ENCODE peak calls at places on chromosomes 16 and 17, in six cellular contexts. K, V, E, F, Y and X are unnamed samples.

GRCh38 chr17:28744104-28744801 is 442 bp downstream of the TRAF4 start:
- DNase-seq in Y (peak; percentile 97), F (peak; percentile 69), V (peak; percentile 57), K (peak; percentile 59), E (peak; percentile 49), X (peak; percentile 67)

GRCh38 chr17:36089888-36090836 is at the start of gene CCL3:
- DNase-seq in V (no peak), K (peak; percentile 35), F (no peak), E (no peak), Y (no peak), X (no peak)

GRCh38 chr17:82592751-82593589 is 55.3 kb downstream of the WDR45B start:
- DNase-seq in V (peak; percentile 52), F (peak; percentile 84), Y (peak; percentile 82), E (peak; percentile 59), K (peak; percentile 61), X (peak; percentile 79)

GRCh38 chr16:24721830-24722238 is 7.6 kb upstream of the TNRC6A start:
- DNase-seq in F (no peak), Y (no peak), V (no peak), E (peak; percentile 12), K (peak; percentile 14), X (peak; percentile 14)

GRCh38 chr16:83994087-83994486 is 26.0 kb downstream of the NECAB2 start:
- DNase-seq in Y (no peak), K (no peak), V (no peak), E (no peak), F (peak; percentile 95), X (no peak)

GRCh38 chr17:81432873-81433451 is 37.7 kb downstream of the BAHCC1 start:
- DNase-seq in E (no peak), Y (no peak), K (no peak), V (no peak), F (peak; percentile 27), X (no peak)

GRCh38 chr17:3870871-3871306 is 22.0 kb downstream of the CAMKK1 start:
- DNase-seq in F (peak; percentile 70), Y (no peak), K (peak; percentile 22), V (no peak), E (no peak), X (no peak)

GRCh38 chr17:62750502-62751349 is 57.4 kb downstream of the MARCHF10 start:
- DNase-seq in E (no peak), K (no peak), Y (peak; percentile 59), F (no peak), V (no peak), X (no peak)

GRCh38 chr17:16942141-16943031 is 29.5 kb downstream of the TNFRSF13B start:
- DNase-seq in K (no peak), V (no peak), Y (no peak), F (no peak), E (no peak), X (no peak)

GRCh38 chr17:47966079-47966519 is 4.8 kb upstream of the CDK5RAP3 start:
- DNase-seq in V (no peak), K (no peak), E (no peak), Y (no peak), F (no peak), X (no peak)

GRCh38 chr17:77129568-77130301 is 11.0 kb upstream of the SEC14L1 start:
- DNase-seq in E (no peak), F (peak; percentile 41), K (no peak), Y (no peak), V (no peak), X (no peak)

GRCh38 chr16:24931091-24931490 is 84.1 kb downstream of the ARHGAP17 start:
- DNase-seq in Y (no peak), F (no peak), E (no peak), V (no peak), K (no peak), X (no peak)

GRCh38 chr17:37708008-37708615 is 36.7 kb downstream of the HNF1B start:
- DNase-seq in V (no peak), F (no peak), K (no peak), Y (no peak), E (no peak), X (no peak)

GRCh38 chr16:16982614-16983013 is 488.1 kb downstream of the XYLT1 start:
- DNase-seq in Y (no peak), E (no peak), F (no peak), V (no peak), K (no peak), X (no peak)

GRCh38 chr16:87832759-87833502 is 36.4 kb downstream of the SLC7A5 start:
- DNase-seq in E (no peak), K (no peak), Y (no peak), F (no peak), V (no peak), X (no peak)

GRCh38 chr16:3842994-3843393 is 37.5 kb downstream of the CREBBP start:
- DNase-seq in K (no peak), E (no peak), Y (peak; percentile 42), F (peak; percentile 57), V (no peak), X (no peak)

GRCh38 chr17:36602924-36603384 is 1.6 kb downstream of the MRM1 start:
- DNase-seq in Y (peak; percentile 90), E (peak; percentile 53), K (peak; percentile 65), F (peak; percentile 76), V (no peak), X (peak; percentile 65)

GRCh38 chr16:88306860-88307545 is 75.8 kb upstream of the ZNF469 start:
- DNase-seq in K (no peak), E (no peak), V (no peak), F (peak; percentile 96), Y (no peak), X (no peak)

GRCh38 chr16:54212893-54213292 is 73.7 kb downstream of the IRX3 start:
- DNase-seq in F (no peak), E (no peak), K (no peak), Y (no peak), V (no peak), X (no peak)

GRCh38 chr16:68179196-68179795 is 56.6 kb downstream of the ESRP2 start:
- DNase-seq in F (peak; percentile 40), V (no peak), E (no peak), K (no peak), Y (no peak), X (no peak)

GRCh38 chr17:81066072-81066471 is 31.1 kb downstream of the BAIAP2 start:
- DNase-seq in K (no peak), E (no peak), F (no peak), Y (no peak), V (no peak), X (no peak)

GRCh38 chr17:58409432-58409831 is 7.9 kb downstream of the RNF43 start:
- DNase-seq in Y (no peak), E (no peak), V (no peak), K (no peak), F (no peak), X (no peak)

GRCh38 chr17:81391964-81392908 is 3.0 kb upstream of the BAHCC1 start:
- DNase-seq in Y (no peak), K (no peak), F (peak; percentile 90), E (no peak), V (peak; percentile 68), X (no peak)

GRCh38 chr17:3895354-3895753 is 2.5 kb upstream of the CAMKK1 start:
- DNase-seq in V (no peak), K (no peak), F (no peak), Y (no peak), E (no peak), X (no peak)

GRCh38 chr17:44308320-44308818 is at the start of gene RUNDC3A:
- DNase-seq in F (peak; percentile 88), Y (peak; percentile 100), V (peak; percentile 89), E (peak; percentile 71), K (peak; percentile 87), X (peak; percentile 85)

GRCh38 chr17:31550389-31551056 is 159.0 kb downstream of the RAB11FIP4 start:
- DNase-seq in Y (no peak), V (no peak), E (no peak), F (peak; percentile 41), K (no peak), X (no peak)

GRCh38 chr17:31564883-31565297 is 173.4 kb downstream of the RAB11FIP4 start:
- DNase-seq in F (peak; percentile 84), Y (peak; percentile 82), K (no peak), V (no peak), E (no peak), X (no peak)

GRCh38 chr17:79841369-79842135 is 2.3 kb upstream of the CBX4 start:
- DNase-seq in E (no peak), V (no peak), F (no peak), Y (peak; percentile 82), K (no peak), X (no peak)

GRCh38 chr16:1032607-1033006 is 39.9 kb upstream of the SSTR5 start:
- DNase-seq in E (no peak), Y (no peak), K (no peak), V (no peak), F (no peak), X (no peak)

GRCh38 chr17:61749823-61750404 is 113.4 kb downstream of the BRIP1 start:
- DNase-seq in E (no peak), V (no peak), F (no peak), K (no peak), Y (no peak), X (no peak)
- H3K36me3 ChIP-seq in E (no peaks in the 10 kb centered on the region), V (no peaks in the 10 kb centered on the region), F (no peaks in the 10 kb centered on the region), K (no peaks in the 10 kb centered on the region), Y (no peaks in the 10 kb centered on the region), X (no peaks in the 10 kb centered on the region)

GRCh38 chr17:74777884-74778490 is 1.8 kb upstream of the NAT9 start:
- DNase-seq in V (no peak), E (no peak), F (peak; percentile 22), Y (no peak), K (no peak), X (no peak)

GRCh38 chr17:74782571-74782970 is 6.4 kb upstream of the NAT9 start:
- DNase-seq in E (no peak), K (no peak), F (no peak), V (no peak), Y (no peak), X (no peak)

GRCh38 chr17:74779948-74780400 is 3.8 kb upstream of the NAT9 start:
- DNase-seq in F (no peak), V (no peak), Y (no peak), E (peak; percentile 59), K (peak; percentile 60), X (peak; percentile 79)

GRCh38 chr17:74778960-74779359 is 2.8 kb upstream of the NAT9 start:
- DNase-seq in F (peak; percentile 82), V (no peak), E (no peak), K (no peak), Y (no peak), X (no peak)

GRCh38 chr17:74780443-74781238 is 4.5 kb upstream of the NAT9 start:
- DNase-seq in F (no peak), K (no peak), E (no peak), V (no peak), Y (peak; percentile 78), X (peak; percentile 17)
- H3K36me3 ChIP-seq in F (no peaks in the 10 kb centered on the region), K (no peaks in the 10 kb centered on the region), E (peaks cover 3% of the 10 kb centered on the region), V (peaks cover 20% of the 10 kb centered on the region), Y (peaks cover 3% of the 10 kb centered on the region), X (peaks cover 7% of the 10 kb centered on the region)

DNA sequence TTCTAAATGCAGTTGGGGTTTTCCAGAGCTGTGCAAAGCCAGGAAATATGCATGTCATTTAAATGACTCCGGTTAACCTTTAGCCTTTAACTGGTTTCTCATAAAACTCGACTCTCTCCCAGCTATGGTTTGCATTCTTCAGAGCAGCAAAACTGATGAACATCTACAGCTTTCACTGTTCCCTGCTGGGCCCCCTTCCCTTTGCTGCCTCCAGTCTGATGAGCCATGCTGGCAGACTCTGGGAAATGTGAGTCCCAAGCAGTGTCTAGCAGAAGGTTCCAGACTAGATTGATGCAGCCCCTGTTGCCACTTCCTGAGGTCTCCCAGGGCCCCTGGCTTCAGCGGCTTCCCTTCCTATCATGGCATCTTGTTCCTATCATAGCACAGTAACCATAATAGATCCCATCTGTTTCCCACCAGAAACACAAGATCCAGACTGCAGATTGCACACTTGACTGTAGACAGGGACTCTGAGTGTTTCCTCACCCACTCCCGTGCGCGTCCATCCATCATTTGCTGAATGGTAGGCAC is 135.4 kb downstream of the CLEC16A start:
- DNase-seq in F (peak; percentile 67), K (no peak), Y (no peak), V (no peak), E (no peak), X (no peak)
- H3K36me3 ChIP-seq in F (no peaks in the 10 kb centered on the region), K (peaks cover 5% of the 10 kb centered on the region), Y (no peaks in the 10 kb centered on the region), V (peaks cover 13% of the 10 kb centered on the region), E (no peaks in the 10 kb centered on the region), X (no peaks in the 10 kb centered on the region)

GRCh38 chr17:18205861-18206260 is 19.6 kb upstream of the LLGL1 start:
- DNase-seq in E (no peak), Y (no peak), K (no peak), V (no peak), F (no peak), X (no peak)
- H3K36me3 ChIP-seq in E (peaks cover 65% of the 10 kb centered on the region), Y (peaks cover 22% of the 10 kb centered on the region), K (peaks cover 44% of the 10 kb centered on the region), V (peaks cover 69% of the 10 kb centered on the region), F (peaks cover 44% of the 10 kb centered on the region), X (peaks cover 58% of the 10 kb centered on the region)